ENCODE peak calls at places on chromosomes 11 and 22, in seven cellular contexts. Q is suprapubic skin, S is GM23338, A is Panc1, D is esophagus muscularis mucosa, H is upper lobe of left lung, N is stomach. E is an unnamed sample.

GRCh38 chr11:3222003-3222855 is 3.6 kb upstream of the MRGPRG start:
- DNase-seq in Q (no peak), S (no peak), A (no peak), D (no peak), H (no peak), N (peak), E (peak)

GRCh38 chr11:124199702-124200101 is 16.6 kb downstream of the OR10D3 start:
- DNase-seq in Q (no peak), S (no peak), A (no peak), D (no peak), H (no peak), N (no peak), E (no peak)

GRCh38 chr11:95514386-95515145 is 275.0 kb downstream of the FAM76B start:
- DNase-seq in Q (no peak), S (no peak), A (no peak), D (peak), H (no peak), N (no peak), E (no peak)

GRCh38 chr11:78323356-78323755 is 94.3 kb downstream of the GAB2 start:
- DNase-seq in Q (no peak), S (no peak), A (no peak), D (no peak), H (no peak), N (no peak), E (no peak)

GRCh38 chr11:83194284-83195175 is 1.0 kb downstream of the ANKRD42 start:
- DNase-seq in Q (peak), S (peak), A (no peak), D (peak), H (peak), N (peak), E (peak)

GRCh38 chr11:108914981-108915380 is 250.1 kb downstream of the DDX10 start:
- DNase-seq in Q (no peak), S (no peak), A (no peak), D (no peak), H (no peak), N (no peak), E (no peak)

GRCh38 chr11:57560146-57560545 is 7.3 kb downstream of the UBE2L6 start:
- DNase-seq in Q (no peak), S (no peak), A (no peak), D (no peak), H (no peak), N (no peak), E (peak)

GRCh38 chr22:50695421-50696250 is 23.0 kb downstream of the SHANK3 start:
- DNase-seq in Q (peak), S (no peak), A (no peak), D (no peak), H (no peak), N (no peak), E (peak)

GRCh38 chr11:58616594-58616993 is 5.9 kb upstream of the CNTF start:
- DNase-seq in Q (no peak), S (no peak), A (no peak), D (no peak), H (no peak), N (no peak), E (no peak)

GRCh38 chr11:10637629-10638028 is 55.9 kb downstream of the IRAG1 start:
- DNase-seq in Q (no peak), S (no peak), A (no peak), D (no peak), H (no peak), N (no peak), E (no peak)

GRCh38 chr11:103079833-103080232 is 12.1 kb downstream of the DCUN1D5 start:
- DNase-seq in Q (no peak), S (no peak), A (no peak), D (no peak), H (no peak), N (no peak), E (no peak)

GRCh38 chr11:203056-203944 is 3.9 kb downstream of the BET1L start:
- DNase-seq in Q (no peak), S (no peak), A (no peak), D (no peak), H (peak), N (peak), E (no peak)

GRCh38 chr11:61836193-61836592 is 8.1 kb downstream of the FADS2 start:
- DNase-seq in Q (no peak), S (no peak), A (no peak), D (no peak), H (no peak), N (no peak), E (peak)

GRCh38 chr11:6693342-6694228 is 10.4 kb upstream of the MRPL17 start:
- DNase-seq in Q (peak), S (no peak), A (peak), D (no peak), H (peak), N (no peak), E (no peak)

GRCh38 chr11:21883354-21883753 is 309.5 kb upstream of the ANO5 start:
- DNase-seq in Q (no peak), S (no peak), A (no peak), D (no peak), H (no peak), N (no peak), E (no peak)

GRCh38 chr11:11636671-11637070 is 14.9 kb upstream of the GALNT18 start:
- DNase-seq in Q (no peak), S (no peak), A (no peak), D (peak), H (no peak), N (no peak), E (no peak)

GRCh38 chr11:117851852-117852251 is 24.6 kb downstream of the FXYD6 start:
- DNase-seq in Q (no peak), S (no peak), A (no peak), D (no peak), H (no peak), N (peak), E (no peak)

GRCh38 chr22:43883012-43883661 is 8.7 kb downstream of the PNPLA5 start:
- DNase-seq in Q (no peak), S (peak), A (peak), D (no peak), H (no peak), N (peak), E (peak)

GRCh38 chr11:57072640-57073039 is 83.9 kb downstream of the OR5AK2 start:
- DNase-seq in Q (no peak), S (no peak), A (peak), D (no peak), H (no peak), N (no peak), E (no peak)

GRCh38 chr11:2750101-2750509 is 50.3 kb upstream of the KCNQ1OT1 start:
- DNase-seq in Q (peak), S (no peak), A (no peak), D (no peak), H (no peak), N (no peak), E (peak)

GRCh38 chr11:117796456-117797428 is at the start of gene DSCAML1:
- DNase-seq in Q (no peak), S (peak), A (no peak), D (no peak), H (no peak), N (no peak), E (no peak)

GRCh38 chr11:119934267-119934666 is 203.6 kb downstream of the TRIM29 start:
- DNase-seq in Q (no peak), S (no peak), A (no peak), D (no peak), H (no peak), N (no peak), E (no peak)

GRCh38 chr22:32557424-32557823 is 82.8 kb downstream of the FBXO7 start:
- DNase-seq in Q (peak), S (no peak), A (no peak), D (no peak), H (no peak), N (no peak), E (peak)

GRCh38 chr22:46085831-46086576 is 64.3 kb upstream of the PPARA start:
- DNase-seq in Q (peak), S (no peak), A (no peak), D (no peak), H (peak), N (peak), E (peak)

GRCh38 chr11:35427158-35427557 is 7.8 kb upstream of the SLC1A2 start:
- DNase-seq in Q (no peak), S (no peak), A (no peak), D (peak), H (no peak), N (no peak), E (no peak)

GRCh38 chr22:46007848-46008261 is 30.9 kb upstream of the WNT7B start:
- DNase-seq in Q (peak), S (no peak), A (no peak), D (no peak), H (peak), N (peak), E (peak)

GRCh38 chr11:70732493-70733206 is 334.3 kb downstream of the CTTN start:
- DNase-seq in Q (no peak), S (no peak), A (no peak), D (no peak), H (no peak), N (no peak), E (peak)

GRCh38 chr22:20086101-20086599 is 6.1 kb downstream of the DGCR8 start:
- DNase-seq in Q (no peak), S (no peak), A (no peak), D (no peak), H (no peak), N (no peak), E (peak)

GRCh38 chr11:126647735-126648134 is 292.2 kb downstream of the ST3GAL4 start:
- DNase-seq in Q (no peak), S (no peak), A (no peak), D (no peak), H (no peak), N (no peak), E (no peak)

GRCh38 chr11:1744879-1745700 is 5.3 kb downstream of the IFITM10 start:
- DNase-seq in Q (peak), S (no peak), A (no peak), D (no peak), H (no peak), N (no peak), E (peak)

GRCh38 chr11:119315139-119316016 is 1.6 kb downstream of the MCAM start:
- DNase-seq in Q (peak), S (peak), A (no peak), D (no peak), H (no peak), N (no peak), E (peak)

GRCh38 chr22:27971926-27972325 is 52.9 kb upstream of the PITPNB start:
- DNase-seq in Q (no peak), S (no peak), A (no peak), D (no peak), H (no peak), N (no peak), E (no peak)

GRCh38 chr11:16357776-16358175 is 1.4 kb upstream of the SOX6 start:
- DNase-seq in Q (no peak), S (no peak), A (no peak), D (no peak), H (no peak), N (no peak), E (no peak)

GRCh38 chr11:16359369-16359768 is 3.0 kb upstream of the SOX6 start:
- DNase-seq in Q (no peak), S (no peak), A (no peak), D (no peak), H (no peak), N (no peak), E (no peak)

GRCh38 chr11:16358726-16359125 is 2.4 kb upstream of the SOX6 start:
- DNase-seq in Q (no peak), S (no peak), A (no peak), D (no peak), H (no peak), N (no peak), E (no peak)

GRCh38 chr11:16356057-16356750 is at the start of gene SOX6:
- DNase-seq in Q (no peak), S (peak), A (no peak), D (no peak), H (no peak), N (no peak), E (no peak)

GRCh38 chr11:16356751-16357365 is 512 bp upstream of the SOX6 start:
- DNase-seq in Q (no peak), S (no peak), A (no peak), D (no peak), H (no peak), N (no peak), E (no peak)
- TF ChIP-seq POLR2AphosphoS5 in Q (no peak), S (no peak), A (no peak), D (no peak), H (no peak), N (no peak), E (no peak)

GRCh38 chr22:26109686-26110315 is 59.5 kb upstream of the SEZ6L start:
- DNase-seq in Q (no peak), S (peak), A (no peak), D (no peak), H (no peak), N (no peak), E (no peak)

GRCh38 chr22:26103023-26103422 is 66.2 kb upstream of the SEZ6L start:
- DNase-seq in Q (no peak), S (no peak), A (no peak), D (no peak), H (no peak), N (no peak), E (no peak)

DNA sequence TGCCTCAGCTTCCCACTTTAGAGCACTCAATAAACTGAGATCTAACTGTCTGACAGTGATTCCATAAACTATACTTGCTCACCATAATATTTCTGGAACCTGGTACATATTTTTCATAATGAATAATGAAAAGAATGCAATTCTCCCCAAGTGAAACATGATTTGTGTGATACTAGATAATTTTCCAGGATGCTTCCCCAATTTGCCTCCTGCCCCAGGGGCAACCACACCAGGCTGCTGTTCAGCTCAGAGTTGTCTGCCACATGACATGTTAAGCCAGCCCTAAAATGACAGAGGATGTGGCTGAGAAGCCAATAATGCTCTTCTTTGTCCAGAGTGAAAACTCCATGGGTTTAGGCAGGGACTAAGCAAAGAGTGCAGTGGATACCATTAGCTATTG is 62.9 kb upstream of the SEZ6L start:
- DNase-seq in Q (no peak), S (no peak), A (no peak), D (no peak), H (no peak), N (no peak), E (no peak)
- TF ChIP-seq CTCF in Q (no peak), S (no peak), A (no peak), D (no peak), H (no peak), N (no peak), E (no peak)

GRCh38 chr11:65934014-65934413 is 11.3 kb upstream of the TSGA10IP start:
- DNase-seq in Q (no peak), S (no peak), A (no peak), D (no peak), H (no peak), N (no peak), E (no peak)
- TF ChIP-seq POLR2AphosphoS5 in Q (no peak), S (no peak), A (no peak), D (no peak), H (no peak), N (no peak), E (no peak)

GRCh38 chr22:41650229-41650628 is 29.1 kb downstream of the XRCC6 start:
- DNase-seq in Q (no peak), S (no peak), A (no peak), D (no peak), H (no peak), N (no peak), E (no peak)

GRCh38 chr22:41642711-41643110 is 21.6 kb downstream of the XRCC6 start:
- DNase-seq in Q (no peak), S (no peak), A (no peak), D (no peak), H (no peak), N (no peak), E (no peak)

GRCh38 chr22:41648431-41648830 is 27.3 kb downstream of the XRCC6 start:
- DNase-seq in Q (no peak), S (no peak), A (no peak), D (no peak), H (no peak), N (no peak), E (no peak)

GRCh38 chr22:41650821-41651220 is 29.7 kb downstream of the XRCC6 start:
- DNase-seq in Q (no peak), S (no peak), A (no peak), D (no peak), H (no peak), N (no peak), E (no peak)

DNA sequence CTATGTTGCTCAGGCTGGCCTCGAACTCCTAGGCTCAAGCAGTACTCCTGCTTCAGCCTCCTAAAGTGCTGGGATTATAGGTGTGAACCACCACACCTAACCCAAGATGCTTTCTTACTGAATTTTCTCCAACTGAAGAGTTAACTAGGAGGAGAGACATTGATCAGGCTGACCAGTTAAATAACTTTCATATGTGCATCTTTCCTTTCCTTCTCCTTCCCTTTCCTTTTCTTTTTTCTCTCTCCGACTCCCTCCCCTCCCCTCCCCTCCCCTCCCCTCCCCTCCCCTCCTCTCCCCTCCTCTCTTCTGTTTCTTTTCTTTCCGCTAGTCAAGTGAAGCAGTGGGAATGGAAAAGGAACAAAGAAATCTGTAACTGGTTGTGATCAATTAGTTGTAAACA is 26.7 kb downstream of the XRCC6 start:
- DNase-seq in Q (no peak), S (no peak), A (no peak), D (no peak), H (no peak), N (no peak), E (no peak)
- TF ChIP-seq CTCF in Q (no peak), S (no peak), A (no peak), D (no peak), H (no peak), N (no peak), E (no peak)

DNA sequence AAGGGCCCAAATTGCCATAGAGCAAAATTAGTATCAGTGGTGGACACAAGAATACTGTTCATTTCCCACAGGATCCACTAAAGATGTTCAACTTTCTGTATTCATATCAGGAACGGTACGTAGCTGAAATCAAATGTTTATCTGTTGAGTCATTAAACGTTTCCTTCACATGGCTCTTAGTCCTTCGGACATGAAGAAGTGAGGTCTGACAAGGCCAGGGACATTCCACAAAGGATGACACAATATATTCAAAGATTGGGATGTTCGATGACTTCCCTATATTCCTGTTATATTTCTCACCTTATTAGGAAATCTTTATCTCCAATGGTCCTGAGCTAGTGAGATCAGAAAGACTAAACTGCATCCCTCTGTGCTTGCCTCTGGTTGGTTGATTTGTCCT is 129.0 kb downstream of the ETS1 start:
- DNase-seq in Q (no peak), S (no peak), A (peak), D (no peak), H (no peak), N (no peak), E (no peak)
- TF ChIP-seq POLR2AphosphoS5 in Q (peak), S (no peak), A (no peak), D (no peak), H (no peak), N (no peak), E (no peak)

DNA sequence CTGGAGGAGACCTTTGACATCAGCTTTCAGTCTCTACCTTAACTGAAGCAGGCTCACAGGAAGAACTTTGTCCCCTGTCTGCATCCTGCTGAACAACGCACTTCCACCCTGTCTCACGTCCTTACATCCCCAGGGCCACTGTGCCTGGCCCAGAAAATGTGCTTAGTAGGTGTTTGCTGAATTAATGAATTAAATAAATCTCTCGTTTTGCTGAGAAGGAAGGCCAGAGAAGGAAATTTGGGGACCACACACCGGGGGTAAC is 54.3 kb upstream of the CREB3L1 start:
- DNase-seq in Q (no peak), S (no peak), A (no peak), D (no peak), H (no peak), N (no peak), E (no peak)
- TF ChIP-seq CTCF in Q (no peak), S (no peak), A (no peak), D (no peak), H (no peak), N (no peak), E (no peak)

E was measured in spleen.